ENCODE peak calls at places on chromosomes 6 and 20, in five cellular contexts. S is sciatic nerve, J is WTC11, Z is Right ventricle myocardium superior, E is heart right ventricle. Q is an unnamed sample.

GRCh38 chr20:57092112-57092899 is 174.1 kb downstream of the BMP7 start:
- DNase-seq in S (peak), J (peak), Z (peak), E (peak), Q (peak)

GRCh38 chr6:133645000-133645619 is 243.8 kb upstream of the TCF21 start:
- DNase-seq in S (no peak), J (no peak), Z (no peak), E (peak), Q (no peak)

GRCh38 chr6:130529569-130530149 is 163.8 kb downstream of the TMEM200A start:
- DNase-seq in S (no peak), J (no peak), Z (no peak), E (no peak), Q (no peak)

GRCh38 chr20:19922716-19923115 is 94.4 kb upstream of the NAA20 start:
- DNase-seq in S (no peak), J (no peak), Z (no peak), E (no peak), Q (no peak)

GRCh38 chr6:5103250-5103649 is 18.1 kb downstream of the PPP1R3G start:
- DNase-seq in S (peak), J (no peak), Z (no peak), E (no peak), Q (no peak)

GRCh38 chr20:13340088-13340487 is 119.0 kb downstream of the ISM1 start:
- DNase-seq in S (no peak), J (no peak), Z (no peak), E (no peak), Q (no peak)

GRCh38 chr6:152380351-152380767 is 256.8 kb downstream of the SYNE1 start:
- DNase-seq in S (no peak), J (no peak), Z (no peak), E (peak), Q (no peak)

GRCh38 chr6:112086744-112087135 is 542 bp downstream of the TUBE1 start:
- DNase-seq in S (no peak), J (no peak), Z (no peak), E (no peak), Q (no peak)

GRCh38 chr6:112429226-112429625 is 82.1 kb downstream of the RFPL4B start:
- DNase-seq in S (no peak), J (peak), Z (no peak), E (no peak), Q (no peak)

GRCh38 chr6:139732451-139732850 is 358.0 kb upstream of the CITED2 start:
- DNase-seq in S (no peak), J (no peak), Z (no peak), E (no peak), Q (no peak)

GRCh38 chr20:64115171-64115911 is 8.0 kb upstream of the NPBWR2 start:
- DNase-seq in S (no peak), J (no peak), Z (peak), E (no peak), Q (no peak)

GRCh38 chr20:6122873-6123649 is at the start of gene FERMT1:
- DNase-seq in S (peak), J (peak), Z (peak), E (peak), Q (peak)

GRCh38 chr6:149060985-149061760 is 256.3 kb upstream of the TAB2 start:
- DNase-seq in S (no peak), J (no peak), Z (no peak), E (peak), Q (peak)

GRCh38 chr6:15317934-15318902 is 72.3 kb downstream of the JARID2 start:
- DNase-seq in S (no peak), J (no peak), Z (no peak), E (no peak), Q (no peak)

GRCh38 chr6:140824595-140824994 is 1308.1 kb upstream of the GJE1 start:
- DNase-seq in S (no peak), J (no peak), Z (no peak), E (no peak), Q (no peak)

GRCh38 chr20:2626853-2627541 is 25.4 kb upstream of the NOP56 start:
- DNase-seq in S (no peak), J (no peak), Z (no peak), E (no peak), Q (peak)

GRCh38 chr6:13480631-13481501 is 6.5 kb downstream of the GFOD1 start:
- DNase-seq in S (no peak), J (no peak), Z (no peak), E (no peak), Q (no peak)

GRCh38 chr6:3296537-3297453 is 38.0 kb downstream of the PSMG4 start:
- DNase-seq in S (peak), J (no peak), Z (no peak), E (no peak), Q (no peak)

GRCh38 chr6:165002358-165002757 is 307.0 kb downstream of the C6orf118 start:
- DNase-seq in S (no peak), J (no peak), Z (no peak), E (no peak), Q (no peak)

GRCh38 chr6:154602708-154603107 is 92.2 kb upstream of the CNKSR3 start:
- DNase-seq in S (no peak), J (no peak), Z (no peak), E (no peak), Q (no peak)

GRCh38 chr6:22024973-22025467 is 271.8 kb downstream of the PRL start:
- DNase-seq in S (no peak), J (no peak), Z (no peak), E (no peak), Q (no peak)